ENCODE peak calls at places on chromosomes 1 and 21, in ten cellular contexts. W, C, O, Z, F, Q, B, H, U and G are unnamed samples.

GRCh38 chr1:193260925-193261324 is 74.5 kb upstream of the B3GALT2 start:
- DNase-seq in W (no peak), C (no peak), O (no peak), Z (no peak), F (no peak), Q (no peak), B (no peak), H (no peak), U (peak), G (no peak)

GRCh38 chr1:175864183-175864582 is 120.8 kb upstream of the TNR start:
- DNase-seq in W (no peak), C (no peak), O (no peak), Z (no peak), F (no peak), Q (no peak), B (no peak), H (no peak), U (no peak), G (no peak)

GRCh38 chr1:75765697-75766355 is 20.2 kb upstream of the RABGGTB start:
- DNase-seq in W (no peak), C (no peak), O (no peak), Z (no peak), F (peak), Q (no peak), B (peak), H (no peak), U (peak), G (no peak)

GRCh38 chr1:176857632-176858031 is 306.9 kb downstream of the ASTN1 start:
- DNase-seq in W (no peak), C (no peak), O (no peak), Z (no peak), F (no peak), Q (no peak), B (no peak), H (no peak), U (no peak), G (no peak)

GRCh38 chr1:2632561-2633361 is at the start of gene MMEL1:
- DNase-seq in W (no peak), C (no peak), O (no peak), Z (no peak), F (no peak), Q (no peak), B (no peak), H (no peak), U (no peak), G (no peak)

GRCh38 chr1:193333166-193333565 is 146.8 kb upstream of the B3GALT2 start:
- DNase-seq in W (no peak), C (no peak), O (no peak), Z (no peak), F (no peak), Q (no peak), B (no peak), H (no peak), U (no peak), G (no peak)

GRCh38 chr1:209850342-209850979 is 22.7 kb downstream of the UTP25 start:
- DNase-seq in W (no peak), C (no peak), O (no peak), Z (no peak), F (peak), Q (no peak), B (no peak), H (peak), U (peak), G (no peak)

GRCh38 chr1:165871311-165872067 is 44.1 kb downstream of the UCK2 start:
- DNase-seq in W (peak), C (peak), O (peak), Z (no peak), F (peak), Q (no peak), B (no peak), H (peak), U (peak), G (peak)

GRCh38 chr1:245807306-245807705 is 652.5 kb downstream of the KIF26B start:
- DNase-seq in W (no peak), C (no peak), O (no peak), Z (no peak), F (no peak), Q (no peak), B (no peak), H (peak), U (peak), G (no peak)

GRCh38 chr1:51736702-51737101 is 119.8 kb downstream of the OSBPL9 start:
- DNase-seq in W (no peak), C (no peak), O (no peak), Z (no peak), F (peak), Q (no peak), B (peak), H (no peak), U (peak), G (no peak)

GRCh38 chr1:10679521-10680220 is 116.8 kb downstream of the CASZ1 start:
- DNase-seq in W (no peak), C (no peak), O (peak), Z (no peak), F (peak), Q (no peak), B (peak), H (no peak), U (peak), G (no peak)

GRCh38 chr1:63480057-63480456 is 43.0 kb downstream of the ITGB3BP start:
- DNase-seq in W (no peak), C (no peak), O (no peak), Z (no peak), F (no peak), Q (no peak), B (no peak), H (no peak), U (no peak), G (no peak)

GRCh38 chr1:245211035-245211749 is 56.4 kb downstream of the KIF26B start:
- DNase-seq in W (no peak), C (no peak), O (no peak), Z (no peak), F (no peak), Q (no peak), B (no peak), H (no peak), U (no peak), G (no peak)

GRCh38 chr1:183282101-183282855 is 96.2 kb downstream of the LAMC2 start:
- DNase-seq in W (no peak), C (no peak), O (no peak), Z (peak), F (no peak), Q (no peak), B (no peak), H (no peak), U (no peak), G (no peak)

GRCh38 chr1:51964309-51964696 is 26.2 kb downstream of the RAB3B start:
- DNase-seq in W (no peak), C (no peak), O (no peak), Z (no peak), F (no peak), Q (no peak), B (no peak), H (no peak), U (no peak), G (no peak)

GRCh38 chr1:216686860-216687545 is 36.2 kb downstream of the ESRRG start:
- DNase-seq in W (no peak), C (no peak), O (no peak), Z (no peak), F (no peak), Q (no peak), B (no peak), H (no peak), U (peak), G (no peak)

GRCh38 chr1:91546876-91547275 is 46.2 kb downstream of the CDC7 start:
- DNase-seq in W (no peak), C (no peak), O (no peak), Z (no peak), F (no peak), Q (no peak), B (no peak), H (no peak), U (peak), G (no peak)

GRCh38 chr1:201890223-201890622 is 1.5 kb downstream of the SHISA4 start:
- DNase-seq in W (no peak), C (no peak), O (no peak), Z (no peak), F (no peak), Q (no peak), B (no peak), H (no peak), U (no peak), G (no peak)

GRCh38 chr1:76336951-76337371 is 262.4 kb downstream of the ST6GALNAC3 start:
- DNase-seq in W (no peak), C (no peak), O (no peak), Z (peak), F (peak), Q (no peak), B (peak), H (no peak), U (peak), G (no peak)

GRCh38 chr1:232625319-232625868 is 4.5 kb downstream of the SIPA1L2 start:
- DNase-seq in W (no peak), C (no peak), O (no peak), Z (no peak), F (no peak), Q (no peak), B (no peak), H (no peak), U (no peak), G (no peak)

GRCh38 chr1:228917342-228917741 is 182.1 kb downstream of the RHOU start:
- DNase-seq in W (no peak), C (no peak), O (no peak), Z (no peak), F (no peak), Q (no peak), B (no peak), H (no peak), U (no peak), G (no peak)

GRCh38 chr1:173554089-173554488 is 48.8 kb downstream of the SLC9C2 start:
- DNase-seq in W (no peak), C (no peak), O (no peak), Z (no peak), F (no peak), Q (no peak), B (no peak), H (no peak), U (no peak), G (no peak)

GRCh38 chr1:84573967-84574842 is at the start of gene CTBS:
- DNase-seq in W (peak), C (peak), O (peak), Z (peak), F (peak), Q (peak), B (peak), H (peak), U (peak), G (peak)

GRCh38 chr1:43932786-43933385 is 715 bp upstream of the ARTN start:
- DNase-seq in W (no peak), C (no peak), O (no peak), Z (no peak), F (peak), Q (no peak), B (no peak), H (no peak), U (peak), G (no peak)

GRCh38 chr1:62034790-62035189 is 159.9 kb upstream of the L1TD1 start:
- DNase-seq in W (no peak), C (no peak), O (no peak), Z (no peak), F (no peak), Q (no peak), B (no peak), H (no peak), U (no peak), G (no peak)

GRCh38 chr1:36350659-36351171 is 27.3 kb upstream of the EVA1B start:
- DNase-seq in W (peak), C (peak), O (no peak), Z (no peak), F (peak), Q (no peak), B (no peak), H (no peak), U (peak), G (no peak)

GRCh38 chr1:6435129-6435528 is 10.6 kb downstream of the ESPN start:
- DNase-seq in W (no peak), C (no peak), O (no peak), Z (no peak), F (no peak), Q (no peak), B (no peak), H (no peak), U (no peak), G (no peak)

GRCh38 chr21:42061195-42061865 is 9.8 kb upstream of the UMODL1 start:
- DNase-seq in W (no peak), C (no peak), O (peak), Z (no peak), F (no peak), Q (no peak), B (no peak), H (peak), U (no peak), G (peak)

GRCh38 chr1:6965914-6966241 is 180.6 kb downstream of the CAMTA1 start:
- DNase-seq in W (no peak), C (no peak), O (no peak), Z (no peak), F (no peak), Q (no peak), B (no peak), H (no peak), U (no peak), G (no peak)

GRCh38 chr1:15295676-15296075 is 48.7 kb downstream of the FHAD1 start:
- DNase-seq in W (no peak), C (no peak), O (no peak), Z (no peak), F (no peak), Q (no peak), B (no peak), H (no peak), U (peak), G (no peak)

GRCh38 chr1:10973552-10973951 is 38.9 kb upstream of the TARDBP start:
- DNase-seq in W (no peak), C (no peak), O (no peak), Z (no peak), F (no peak), Q (no peak), B (peak), H (no peak), U (peak), G (no peak)

GRCh38 chr1:171486048-171486519 is 754 bp downstream of the PRRC2C start:
- DNase-seq in W (peak), C (peak), O (peak), Z (peak), F (peak), Q (no peak), B (peak), H (no peak), U (peak), G (peak)